ENCODE peak calls at places on chromosomes 7 and 10, in seven cellular contexts. I, C, B, S, Z, X and M are unnamed samples.
A peak's percentile ranks its signal among the peaks of the same experiment; 100 is the strongest.

GRCh38 chr10:58508316-58508715 is 4.4 kb upstream of the BICC1 start:
- DNase-seq in I (no peak), C (no peak), B (no peak), S (no peak), Z (peak; percentile 81), X (no peak), M (no peak)

GRCh38 chr7:69803699-69804516 is 205.6 kb downstream of the AUTS2 start:
- DNase-seq in I (no peak), C (no peak), B (no peak), S (no peak), Z (no peak), X (peak; percentile 97), M (no peak)

GRCh38 chr10:52864459-52865106 is 92.0 kb upstream of the MBL2 start:
- DNase-seq in I (no peak), C (no peak), B (no peak), S (no peak), Z (peak; percentile 94), X (peak; percentile 87), M (no peak)

GRCh38 chr7:105577251-105577650 is 4.0 kb downstream of the EFCAB10 start:
- DNase-seq in I (no peak), C (no peak), B (no peak), S (no peak), Z (no peak), X (no peak), M (no peak)

GRCh38 chr7:113890326-113891030 is 28.3 kb downstream of the PPP1R3A start:
- DNase-seq in I (no peak), C (no peak), B (no peak), S (no peak), Z (no peak), X (no peak), M (no peak)

GRCh38 chr10:125997586-125997985 is 101.2 kb downstream of the FANK1 start:
- DNase-seq in I (no peak), C (no peak), B (no peak), S (no peak), Z (no peak), X (no peak), M (no peak)

GRCh38 chr7:121475806-121476205 is 79.7 kb upstream of the FAM3C start:
- DNase-seq in I (no peak), C (no peak), B (no peak), S (no peak), Z (no peak), X (no peak), M (no peak)

GRCh38 chr10:5196613-5197234 is at the start of gene AKR1C4:
- DNase-seq in I (no peak), C (no peak), B (no peak), S (no peak), Z (no peak), X (no peak), M (no peak)